ENCODE peak calls at places on chromosome 10, in ten cellular contexts. D, L, R, E, G, Q, Y, T, N and K are unnamed samples.

GRCh38 chr10:18666810-18667209 is 7.6 kb downstream of the ARL5B start:
- DNase-seq in D (no peak), L (no peak), R (no peak), E (no peak), G (peak), Q (no peak), Y (no peak), T (no peak), N (peak), K (peak)

GRCh38 chr10:78359641-78360091 is 326.0 kb downstream of the RPS24 start:
- DNase-seq in D (no peak), L (no peak), R (peak), E (no peak), G (no peak), Q (no peak), Y (no peak), T (peak), N (no peak), K (peak)

GRCh38 chr10:10792681-10793080 is 225.0 kb upstream of the CELF2 start:
- DNase-seq in D (no peak), L (no peak), R (peak), E (no peak), G (peak), Q (no peak), Y (no peak), T (no peak), N (peak), K (peak)

GRCh38 chr10:125226823-125227222 is 66.5 kb upstream of the CTBP2 start:
- DNase-seq in D (no peak), L (no peak), R (no peak), E (no peak), G (no peak), Q (no peak), Y (no peak), T (no peak), N (no peak), K (no peak)

GRCh38 chr10:60795465-60796202 is 17.4 kb downstream of the CDK1 start:
- DNase-seq in D (no peak), L (no peak), R (no peak), E (no peak), G (no peak), Q (no peak), Y (no peak), T (no peak), N (no peak), K (no peak)

GRCh38 chr10:99966306-99966705 is 43.4 kb downstream of the DNMBP start:
- DNase-seq in D (no peak), L (no peak), R (no peak), E (no peak), G (peak), Q (no peak), Y (no peak), T (no peak), N (peak), K (no peak)

GRCh38 chr10:124741281-124741921 is 2.8 kb downstream of the FAM53B start:
- DNase-seq in D (peak), L (peak), R (peak), E (peak), G (peak), Q (peak), Y (peak), T (peak), N (peak), K (peak)

GRCh38 chr10:113047963-113048781 is 98.1 kb downstream of the TCF7L2 start:
- DNase-seq in D (no peak), L (no peak), R (no peak), E (no peak), G (no peak), Q (no peak), Y (no peak), T (no peak), N (no peak), K (peak)

GRCh38 chr10:5538892-5539651 is 14.3 kb downstream of the CALML3 start:
- DNase-seq in D (no peak), L (peak), R (no peak), E (no peak), G (no peak), Q (peak), Y (no peak), T (peak), N (peak), K (no peak)

GRCh38 chr10:84214612-84215235 is 10.6 kb downstream of the LRIT2 start:
- DNase-seq in D (no peak), L (no peak), R (no peak), E (peak), G (no peak), Q (no peak), Y (no peak), T (no peak), N (no peak), K (peak)

GRCh38 chr10:110010076-110011069 is 2.6 kb downstream of the ADD3 start:
- DNase-seq in D (no peak), L (no peak), R (no peak), E (peak), G (no peak), Q (no peak), Y (no peak), T (no peak), N (no peak), K (no peak)

GRCh38 chr10:56351909-56352630 is 9.0 kb downstream of the ZWINT start:
- DNase-seq in D (no peak), L (no peak), R (no peak), E (no peak), G (no peak), Q (no peak), Y (no peak), T (no peak), N (no peak), K (no peak)

GRCh38 chr10:88127266-88127665 is 263.8 kb downstream of the PTEN start:
- DNase-seq in D (no peak), L (no peak), R (no peak), E (no peak), G (no peak), Q (no peak), Y (no peak), T (no peak), N (no peak), K (no peak)

GRCh38 chr10:17026686-17027485 is 102.7 kb downstream of the CUBN start:
- DNase-seq in D (no peak), L (no peak), R (no peak), E (no peak), G (peak), Q (no peak), Y (no peak), T (no peak), N (peak), K (no peak)

GRCh38 chr10:96690755-96691730 is 29.3 kb downstream of the PIK3AP1 start:
- DNase-seq in D (no peak), L (no peak), R (no peak), E (no peak), G (no peak), Q (no peak), Y (no peak), T (no peak), N (no peak), K (no peak)

GRCh38 chr10:117537436-117537903 is 5.1 kb upstream of the EMX2 start:
- DNase-seq in D (no peak), L (peak), R (peak), E (no peak), G (peak), Q (no peak), Y (no peak), T (no peak), N (peak), K (no peak)

GRCh38 chr10:126433351-126433750 is 45.1 kb upstream of the ADAM12 start:
- DNase-seq in D (no peak), L (no peak), R (no peak), E (no peak), G (no peak), Q (no peak), Y (no peak), T (no peak), N (peak), K (no peak)

GRCh38 chr10:96482815-96483588 is 30.7 kb downstream of the TLL2 start:
- DNase-seq in D (no peak), L (no peak), R (no peak), E (no peak), G (no peak), Q (no peak), Y (no peak), T (no peak), N (no peak), K (no peak)

GRCh38 chr10:126054191-126054590 is 157.8 kb downstream of the FANK1 start:
- DNase-seq in D (no peak), L (no peak), R (no peak), E (no peak), G (no peak), Q (no peak), Y (no peak), T (no peak), N (no peak), K (no peak)

GRCh38 chr10:124678566-124679240 is 65.5 kb downstream of the FAM53B start:
- DNase-seq in D (peak), L (no peak), R (no peak), E (no peak), G (no peak), Q (peak), Y (no peak), T (no peak), N (no peak), K (no peak)

GRCh38 chr10:97117372-97117771 is 68.4 kb downstream of the SLIT1 start:
- DNase-seq in D (no peak), L (no peak), R (no peak), E (no peak), G (peak), Q (no peak), Y (no peak), T (no peak), N (peak), K (no peak)

GRCh38 chr10:130466271-130466997 is 330.2 kb downstream of the GLRX3 start:
- DNase-seq in D (no peak), L (no peak), R (no peak), E (no peak), G (no peak), Q (no peak), Y (no peak), T (no peak), N (no peak), K (no peak)

GRCh38 chr10:126208736-126209317 is 179.4 kb downstream of the ADAM12 start:
- DNase-seq in D (no peak), L (no peak), R (peak), E (no peak), G (no peak), Q (no peak), Y (no peak), T (no peak), N (no peak), K (no peak)

GRCh38 chr10:7408494-7409044 is 2.3 kb downstream of the SFMBT2 start:
- DNase-seq in D (peak), L (peak), R (peak), E (peak), G (peak), Q (peak), Y (peak), T (peak), N (peak), K (peak)

GRCh38 chr10:16945566-16945965 is 128.3 kb upstream of the RSU1 start:
- DNase-seq in D (no peak), L (no peak), R (peak), E (no peak), G (no peak), Q (no peak), Y (no peak), T (no peak), N (no peak), K (no peak)

GRCh38 chr10:113045155-113046055 is 95.4 kb downstream of the TCF7L2 start:
- DNase-seq in D (peak), L (no peak), R (no peak), E (no peak), G (peak), Q (peak), Y (no peak), T (no peak), N (peak), K (no peak)

GRCh38 chr10:98376485-98376884 is 38.5 kb downstream of the PYROXD2 start:
- DNase-seq in D (no peak), L (no peak), R (no peak), E (no peak), G (peak), Q (no peak), Y (no peak), T (no peak), N (no peak), K (no peak)

DNA sequence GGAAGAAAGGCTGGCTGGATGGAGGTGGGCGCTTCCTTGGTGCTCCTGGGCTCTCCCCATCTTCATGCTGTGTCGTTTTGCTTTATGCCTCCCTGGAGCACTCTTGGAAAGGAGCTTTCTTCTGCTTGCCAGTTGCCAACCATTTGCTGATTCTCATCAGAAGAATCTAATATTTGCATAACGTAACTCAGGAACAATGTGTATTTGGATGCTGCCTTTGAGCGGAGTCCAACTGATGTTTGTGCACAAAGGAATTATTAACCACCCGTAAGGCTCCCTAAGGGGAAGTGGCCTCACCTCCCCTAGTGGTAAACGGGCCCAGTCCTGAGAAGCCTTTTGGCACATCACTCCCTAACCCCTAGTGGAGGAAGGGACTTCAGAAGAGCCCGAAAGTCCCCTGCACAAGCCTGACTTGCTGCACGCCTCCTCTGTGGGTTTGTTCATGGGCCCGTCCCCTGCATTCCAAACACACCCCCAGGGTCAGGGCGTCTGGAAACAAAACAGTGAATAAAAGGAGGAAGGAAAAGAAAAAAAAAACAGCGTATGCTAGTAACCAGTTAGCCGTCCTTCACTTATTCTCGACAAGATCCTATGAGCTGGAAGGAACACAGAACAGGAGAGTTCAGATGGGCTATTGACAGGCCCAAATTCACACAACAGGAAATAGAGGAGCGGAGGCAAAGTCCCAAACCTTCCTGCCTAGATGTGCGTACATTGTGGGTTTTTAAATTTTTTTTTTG is 602.2 kb downstream of the LRMDA start:
- DNase-seq in D (peak), L (no peak), R (no peak), E (peak), G (peak), Q (no peak), Y (peak), T (no peak), N (no peak), K (no peak)
- TF ChIP-seq CTCF in D (peak), L (no peak), R (no peak), E (peak), G (peak), Q (peak), Y (no peak), T (no peak), N (no peak), K (no peak)

GRCh38 chr10:29849434-29849833 is 210.0 kb downstream of the JCAD start:
- DNase-seq in D (no peak), L (no peak), R (no peak), E (no peak), G (peak), Q (no peak), Y (no peak), T (no peak), N (no peak), K (peak)

GRCh38 chr10:29851241-29851640 is 208.1 kb downstream of the JCAD start:
- DNase-seq in D (no peak), L (no peak), R (no peak), E (no peak), G (no peak), Q (no peak), Y (no peak), T (no peak), N (no peak), K (no peak)

GRCh38 chr10:29846881-29847280 is 212.1 kb upstream of the SVIL start:
- DNase-seq in D (no peak), L (no peak), R (no peak), E (no peak), G (no peak), Q (no peak), Y (no peak), T (no peak), N (no peak), K (no peak)

GRCh38 chr10:29850371-29850770 is 209.0 kb downstream of the JCAD start:
- DNase-seq in D (no peak), L (no peak), R (no peak), E (no peak), G (no peak), Q (no peak), Y (no peak), T (no peak), N (no peak), K (no peak)

GRCh38 chr10:29849886-29850285 is 209.5 kb downstream of the JCAD start:
- DNase-seq in D (no peak), L (no peak), R (no peak), E (no peak), G (no peak), Q (no peak), Y (no peak), T (no peak), N (no peak), K (no peak)
- H3K27ac ChIP-seq in D (no peak), L (peak), R (no peak), E (no peak), G (peak), Q (peak), Y (peak), T (no peak), N (no peak), K (no peak)

GRCh38 chr10:101438881-101439391 is 85.0 kb downstream of the BTRC start:
- DNase-seq in D (no peak), L (no peak), R (no peak), E (no peak), G (peak), Q (no peak), Y (no peak), T (no peak), N (peak), K (no peak)

GRCh38 chr10:101444499-101444898 is 90.5 kb downstream of the BTRC start:
- DNase-seq in D (no peak), L (no peak), R (no peak), E (no peak), G (no peak), Q (no peak), Y (no peak), T (no peak), N (no peak), K (no peak)

GRCh38 chr10:101444058-101444457 is 90.1 kb downstream of the BTRC start:
- DNase-seq in D (no peak), L (no peak), R (no peak), E (no peak), G (peak), Q (no peak), Y (no peak), T (no peak), N (no peak), K (peak)

GRCh38 chr10:101441539-101442455 is 87.8 kb downstream of the BTRC start:
- DNase-seq in D (no peak), L (no peak), R (peak), E (peak), G (peak), Q (no peak), Y (no peak), T (no peak), N (peak), K (peak)

GRCh38 chr10:101442456-101442800 is 88.5 kb downstream of the BTRC start:
- DNase-seq in D (no peak), L (no peak), R (no peak), E (no peak), G (no peak), Q (no peak), Y (no peak), T (no peak), N (no peak), K (no peak)
- TF ChIP-seq CTCF in D (no peak), L (no peak), R (no peak), E (no peak), G (no peak), Q (no peak), Y (no peak), T (no peak), N (peak), K (no peak)

GRCh38 chr10:91797077-91797690 is 1.0 kb upstream of the TNKS2 start:
- DNase-seq in D (no peak), L (no peak), R (no peak), E (no peak), G (no peak), Q (no peak), Y (no peak), T (no peak), N (peak), K (no peak)
- H3K27ac ChIP-seq in D (peak), L (peak), R (peak), E (no peak), G (no peak), Q (peak), Y (peak), T (peak), N (no peak), K (peak)

GRCh38 chr10:22103701-22104100 is 100.2 kb upstream of the DNAJC1 start:
- DNase-seq in D (no peak), L (no peak), R (no peak), E (no peak), G (peak), Q (no peak), Y (no peak), T (no peak), N (peak), K (peak)
- TF ChIP-seq CTCF in D (no peak), L (no peak), R (peak), E (no peak), G (peak), Q (peak), Y (no peak), T (no peak), N (no peak), K (peak)

GRCh38 chr10:103445767-103446567 is 6.2 kb downstream of the CALHM2 start:
- DNase-seq in D (no peak), L (no peak), R (no peak), E (no peak), G (peak), Q (no peak), Y (no peak), T (no peak), N (no peak), K (no peak)

GRCh38 chr10:103447187-103447586 is 5.0 kb downstream of the CALHM2 start:
- DNase-seq in D (no peak), L (no peak), R (no peak), E (no peak), G (no peak), Q (peak), Y (no peak), T (no peak), N (no peak), K (no peak)

GRCh38 chr10:103444478-103444877 is 7.7 kb downstream of the CALHM2 start:
- DNase-seq in D (no peak), L (no peak), R (no peak), E (no peak), G (no peak), Q (no peak), Y (no peak), T (no peak), N (no peak), K (no peak)

GRCh38 chr10:103443475-103444185 is 8.5 kb downstream of the CALHM2 start:
- DNase-seq in D (no peak), L (no peak), R (no peak), E (no peak), G (no peak), Q (no peak), Y (no peak), T (no peak), N (no peak), K (no peak)

GRCh38 chr10:103445366-103445765 is 6.8 kb downstream of the CALHM2 start:
- DNase-seq in D (no peak), L (no peak), R (no peak), E (no peak), G (no peak), Q (no peak), Y (no peak), T (no peak), N (no peak), K (no peak)
- H3K27ac ChIP-seq in D (no peak), L (peak), R (no peak), E (no peak), G (peak), Q (peak), Y (peak), T (peak), N (peak), K (no peak)

GRCh38 chr10:22222236-22223190 is 4.7 kb upstream of the EBLN1 start:
- DNase-seq in D (no peak), L (no peak), R (no peak), E (no peak), G (no peak), Q (no peak), Y (no peak), T (no peak), N (no peak), K (no peak)

GRCh38 chr10:22217842-22218241 is at the start of gene EBLN1:
- DNase-seq in D (no peak), L (no peak), R (no peak), E (no peak), G (no peak), Q (no peak), Y (no peak), T (no peak), N (no peak), K (no peak)

GRCh38 chr10:22219308-22219707 is 1.5 kb upstream of the EBLN1 start:
- DNase-seq in D (no peak), L (no peak), R (no peak), E (no peak), G (no peak), Q (no peak), Y (no peak), T (no peak), N (no peak), K (no peak)

DNA sequence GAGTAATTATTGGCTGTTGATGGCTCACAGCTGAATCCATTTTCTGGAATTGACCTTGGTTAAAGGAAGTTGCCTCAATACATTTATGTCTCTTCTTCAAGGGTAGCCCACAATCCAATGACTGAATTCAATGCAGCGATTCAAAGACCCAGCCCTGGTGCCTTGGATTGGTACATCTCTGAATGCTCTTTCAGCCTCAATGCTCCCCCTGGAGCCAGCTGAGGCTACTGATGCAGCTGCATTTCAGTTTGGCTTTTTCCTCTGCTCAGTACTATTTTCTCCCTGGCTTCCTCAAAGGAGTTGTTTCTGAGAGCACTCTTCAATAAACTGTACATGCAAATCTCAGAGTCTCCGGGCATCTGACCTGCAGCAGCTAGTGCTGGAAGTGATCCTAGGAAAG is 633 bp upstream of the EBLN1 start:
- DNase-seq in D (no peak), L (no peak), R (no peak), E (no peak), G (peak), Q (no peak), Y (no peak), T (no peak), N (no peak), K (no peak)
- TF ChIP-seq CTCF in D (no peak), L (no peak), R (peak), E (no peak), G (peak), Q (no peak), Y (no peak), T (no peak), N (no peak), K (peak)